ENCODE peak calls at places on chromosomes 6 and 20, in nine cellular contexts. One of them, this sample, is unnamed.

GRCh38 chr6:142942805-142943227 is 2.2 kb downstream of the HIVEP2 start:
- DNase-seq in fibroblast of mammary gland: peak
- DNase-seq in AG04449: no peak
- DNase-seq in amniotic stem cell: peak
- DNase-seq in stimulated activated CD4-positive, alpha-beta T cell treated with anti-CD3 and anti-CD28 coated beads, Interleukin-4, amount 100 ng/mL, for 4 hours: no peak
- DNase-seq in HT1080: no peak
- DNase-seq in T-helper 9 cell: no peak
- DNase-seq in astrocyte of the hippocampus: peak
- DNase-seq in neuronal stem cell: no peak
- DNase-seq in this sample: no peak

GRCh38 chr6:116840091-116840490 is 11.2 kb upstream of the GPRC6A start:
- DNase-seq in fibroblast of mammary gland: peak
- DNase-seq in AG04449: no peak
- DNase-seq in amniotic stem cell: no peak
- DNase-seq in stimulated activated CD4-positive, alpha-beta T cell treated with anti-CD3 and anti-CD28 coated beads, Interleukin-4, amount 100 ng/mL, for 4 hours: no peak
- DNase-seq in HT1080: peak
- DNase-seq in T-helper 9 cell: no peak
- DNase-seq in astrocyte of the hippocampus: peak
- DNase-seq in neuronal stem cell: no peak
- DNase-seq in this sample: no peak

GRCh38 chr6:158626360-158627167 is 18.0 kb downstream of the DYNLT1 start:
- DNase-seq in fibroblast of mammary gland: no peak
- DNase-seq in AG04449: no peak
- DNase-seq in amniotic stem cell: no peak
- DNase-seq in stimulated activated CD4-positive, alpha-beta T cell treated with anti-CD3 and anti-CD28 coated beads, Interleukin-4, amount 100 ng/mL, for 4 hours: no peak
- DNase-seq in HT1080: no peak
- DNase-seq in T-helper 9 cell: no peak
- DNase-seq in astrocyte of the hippocampus: no peak
- DNase-seq in neuronal stem cell: no peak
- DNase-seq in this sample: no peak

GRCh38 chr20:46826343-46826984 is 68.2 kb upstream of the EYA2 start:
- DNase-seq in fibroblast of mammary gland: peak
- DNase-seq in AG04449: no peak
- DNase-seq in amniotic stem cell: no peak
- DNase-seq in stimulated activated CD4-positive, alpha-beta T cell treated with anti-CD3 and anti-CD28 coated beads, Interleukin-4, amount 100 ng/mL, for 4 hours: no peak
- DNase-seq in HT1080: no peak
- DNase-seq in T-helper 9 cell: no peak
- DNase-seq in astrocyte of the hippocampus: no peak
- DNase-seq in neuronal stem cell: no peak
- DNase-seq in this sample: no peak

GRCh38 chr6:160507420-160507819 is 156.7 kb downstream of the LPA start:
- DNase-seq in fibroblast of mammary gland: peak
- DNase-seq in AG04449: no peak
- DNase-seq in amniotic stem cell: no peak
- DNase-seq in stimulated activated CD4-positive, alpha-beta T cell treated with anti-CD3 and anti-CD28 coated beads, Interleukin-4, amount 100 ng/mL, for 4 hours: no peak
- DNase-seq in HT1080: no peak
- DNase-seq in T-helper 9 cell: no peak
- DNase-seq in astrocyte of the hippocampus: no peak
- DNase-seq in neuronal stem cell: no peak
- DNase-seq in this sample: no peak

GRCh38 chr6:47097092-47097945 is 55.2 kb upstream of the ADGRF1 start:
- DNase-seq in fibroblast of mammary gland: peak
- DNase-seq in AG04449: peak
- DNase-seq in amniotic stem cell: peak
- DNase-seq in stimulated activated CD4-positive, alpha-beta T cell treated with anti-CD3 and anti-CD28 coated beads, Interleukin-4, amount 100 ng/mL, for 4 hours: peak
- DNase-seq in HT1080: peak
- DNase-seq in T-helper 9 cell: no peak
- DNase-seq in astrocyte of the hippocampus: peak
- DNase-seq in neuronal stem cell: peak
- DNase-seq in this sample: peak

GRCh38 chr20:44594730-44595129 is 12.4 kb downstream of the PKIG start:
- DNase-seq in fibroblast of mammary gland: peak
- DNase-seq in AG04449: peak
- DNase-seq in amniotic stem cell: no peak
- DNase-seq in stimulated activated CD4-positive, alpha-beta T cell treated with anti-CD3 and anti-CD28 coated beads, Interleukin-4, amount 100 ng/mL, for 4 hours: no peak
- DNase-seq in HT1080: peak
- DNase-seq in T-helper 9 cell: no peak
- DNase-seq in astrocyte of the hippocampus: peak
- DNase-seq in neuronal stem cell: no peak
- DNase-seq in this sample: no peak

GRCh38 chr6:163897669-163898068 is 483.2 kb downstream of the QKI start:
- DNase-seq in fibroblast of mammary gland: peak
- DNase-seq in AG04449: no peak
- DNase-seq in amniotic stem cell: no peak
- DNase-seq in stimulated activated CD4-positive, alpha-beta T cell treated with anti-CD3 and anti-CD28 coated beads, Interleukin-4, amount 100 ng/mL, for 4 hours: no peak
- DNase-seq in HT1080: no peak
- DNase-seq in T-helper 9 cell: no peak
- DNase-seq in astrocyte of the hippocampus: no peak
- DNase-seq in neuronal stem cell: no peak
- DNase-seq in this sample: no peak

GRCh38 chr6:35804996-35805736 is at the start of gene LHFPL5:
- DNase-seq in fibroblast of mammary gland: no peak
- DNase-seq in AG04449: no peak
- DNase-seq in amniotic stem cell: no peak
- DNase-seq in stimulated activated CD4-positive, alpha-beta T cell treated with anti-CD3 and anti-CD28 coated beads, Interleukin-4, amount 100 ng/mL, for 4 hours: peak
- DNase-seq in HT1080: no peak
- DNase-seq in T-helper 9 cell: peak
- DNase-seq in astrocyte of the hippocampus: peak
- DNase-seq in neuronal stem cell: peak
- DNase-seq in this sample: no peak